ENCODE peak calls at places on chromosome 12, in five cellular contexts. S is right lobe of liver, C is heart left ventricle, I is aorta, G is HCT116. O is an unnamed sample.
A peak's percentile ranks its signal among the peaks of the same experiment; 100 is the strongest.

GRCh38 chr12:119826661-119827435 is 50.3 kb downstream of the CIT start:
- DNase-seq in S (no peak), C (no peak), I (no peak), G (no peak), O (no peak)

GRCh38 chr12:48903982-48904411 is 21.3 kb downstream of the FKBP11 start:
- DNase-seq in S (peak; percentile 72), C (peak; percentile 79), I (peak; percentile 94), G (peak; percentile 52), O (peak; percentile 67)

GRCh38 chr12:106897082-106897481 is 58.6 kb upstream of the TMEM263 start:
- DNase-seq in S (no peak), C (no peak), I (no peak), G (peak; percentile 6), O (no peak)

GRCh38 chr12:122656298-122656697 is 46.9 kb downstream of the HCAR2 start:
- DNase-seq in S (no peak), C (no peak), I (no peak), G (no peak), O (no peak)

GRCh38 chr12:101696477-101697196 is 803 bp upstream of the CHPT1 start:
- DNase-seq in S (peak; percentile 89), C (peak; percentile 72), I (peak; percentile 74), G (no peak), O (no peak)

GRCh38 chr12:79643821-79644220 is 46.9 kb downstream of the PAWR start:
- DNase-seq in S (no peak), C (no peak), I (no peak), G (no peak), O (no peak)

GRCh38 chr12:87807127-87807526 is 222.1 kb downstream of the C12orf50 start:
- DNase-seq in S (no peak), C (no peak), I (no peak), G (no peak), O (no peak)

GRCh38 chr12:31895449-31896150 is 63.6 kb upstream of the RESF1 start:
- DNase-seq in S (no peak), C (no peak), I (no peak), G (no peak), O (no peak)

GRCh38 chr12:108284163-108284562 is 54.9 kb downstream of the CMKLR1 start:
- DNase-seq in S (no peak), C (no peak), I (no peak), G (no peak), O (no peak)

GRCh38 chr12:60112778-60113177 is 516.9 kb downstream of the SLC16A7 start:
- DNase-seq in S (no peak), C (no peak), I (no peak), G (no peak), O (no peak)

GRCh38 chr12:52029686-52030085 is 21.6 kb upstream of the NR4A1 start:
- DNase-seq in S (no peak), C (no peak), I (no peak), G (no peak), O (no peak)

GRCh38 chr12:9711664-9712063 is 21.2 kb downstream of the CLECL1 start:
- DNase-seq in S (no peak), C (no peak), I (no peak), G (no peak), O (no peak)

GRCh38 chr12:121494093-121494787 is 86.6 kb downstream of the KDM2B start:
- DNase-seq in S (no peak), C (no peak), I (peak; percentile 84), G (peak; percentile 8), O (no peak)

GRCh38 chr12:75361408-75361807 is 26.9 kb downstream of the GLIPR1L1 start:
- DNase-seq in S (no peak), C (no peak), I (no peak), G (no peak), O (no peak)

GRCh38 chr12:66541446-66541845 is 137.4 kb downstream of the GRIP1 start:
- DNase-seq in S (no peak), C (no peak), I (no peak), G (no peak), O (no peak)

GRCh38 chr12:45966486-45966885 is 23.9 kb downstream of the SCAF11 start:
- DNase-seq in S (no peak), C (no peak), I (no peak), G (no peak), O (peak; percentile 23)

GRCh38 chr12:112574896-112575558 is 156.3 kb downstream of the PTPN11 start:
- DNase-seq in S (no peak), C (no peak), I (no peak), G (no peak), O (no peak)

GRCh38 chr12:52018448-52019122 is 11.8 kb downstream of the TAMALIN start:
- DNase-seq in S (no peak), C (no peak), I (no peak), G (no peak), O (no peak)

GRCh38 chr12:26017484-26018211 is 59.2 kb downstream of the RASSF8 start:
- DNase-seq in S (no peak), C (no peak), I (no peak), G (peak; percentile 27), O (no peak)

DNA sequence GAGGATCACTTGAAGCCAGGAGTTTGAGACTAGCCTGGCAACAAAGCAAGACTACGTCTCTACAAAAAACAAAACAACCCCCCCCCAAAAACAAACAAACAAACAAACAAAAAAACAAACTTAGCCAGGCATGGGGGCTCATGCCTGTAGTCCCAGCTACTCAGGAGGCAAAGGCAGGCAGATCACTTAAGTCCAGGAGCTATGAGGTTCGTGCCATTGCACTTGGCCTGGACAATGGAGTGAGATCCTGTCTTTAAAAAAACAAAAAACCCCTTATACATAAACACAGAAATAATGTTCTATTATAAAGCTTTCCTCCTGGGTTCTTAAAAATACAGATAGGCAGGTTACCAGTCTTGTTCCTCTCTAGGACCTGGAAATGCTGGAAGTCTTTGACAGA is 1.6 kb downstream of the GTSF1 start:
- DNase-seq in S (no peak), C (no peak), I (no peak), G (no peak), O (no peak)
- H3K27me3 ChIP-seq in S (no peaks in the 10 kb centered on the region), C (peaks cover 7% of the 10 kb centered on the region), I (no peaks in the 10 kb centered on the region), G (no peaks in the 10 kb centered on the region), O (no peaks in the 10 kb centered on the region)

DNA sequence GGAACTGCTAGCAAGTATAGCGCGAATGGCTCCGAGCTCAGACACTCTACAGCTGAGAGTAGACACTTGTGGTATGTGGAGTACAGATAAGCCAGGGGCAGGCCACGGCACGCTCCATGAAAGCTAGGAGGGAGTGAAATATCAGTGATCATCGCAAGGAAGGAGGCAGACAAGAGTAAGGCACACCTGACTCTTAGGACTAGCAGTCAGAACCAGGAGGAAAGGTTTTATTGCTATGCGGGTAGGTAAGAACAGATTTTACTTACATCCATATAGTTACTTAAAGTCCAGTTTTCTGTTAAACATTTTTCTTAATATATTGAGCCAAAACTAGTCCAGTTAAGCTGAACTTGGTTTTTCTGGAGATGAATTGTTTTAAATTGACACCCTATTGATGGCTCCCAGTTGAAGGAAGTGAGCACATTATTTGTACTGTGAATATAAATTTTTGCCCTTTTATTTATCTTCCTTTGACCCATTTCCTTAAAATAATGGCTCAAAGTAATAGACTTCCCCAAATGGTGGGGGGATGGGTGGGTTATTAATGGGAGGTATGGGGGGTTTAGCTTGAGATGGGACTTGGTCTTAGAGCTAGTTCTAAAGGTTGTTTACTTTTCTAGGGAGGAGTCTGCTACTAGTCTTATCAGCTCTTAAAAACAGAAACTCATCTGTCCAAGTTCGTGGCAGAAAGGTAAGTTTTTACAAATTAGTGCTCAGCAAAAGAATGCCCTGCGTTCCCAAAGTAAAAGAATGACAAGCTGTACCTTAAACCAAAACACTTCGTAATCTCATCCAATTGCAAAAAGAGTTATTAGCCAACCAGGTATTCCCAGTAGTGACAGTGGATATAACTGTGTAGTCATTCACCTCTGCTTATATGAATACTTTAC is 5.8 kb downstream of the HNRNPA1 start:
- DNase-seq in S (no peak), C (no peak), I (no peak), G (no peak), O (no peak)
- H3K36me3 ChIP-seq in S (peaks cover 44% of the 10 kb centered on the region), C (peaks cover 77% of the 10 kb centered on the region), I (peaks cover 5% of the 10 kb centered on the region), G (peaks cover 42% of the 10 kb centered on the region), O (peaks cover 7% of the 10 kb centered on the region)

GRCh38 chr12:6826734-6827436 is 1.3 kb upstream of the P3H3 start:
- DNase-seq in S (no peak), C (no peak), I (peak; percentile 66), G (no peak), O (no peak)
- H3K27me3 ChIP-seq in S (no peaks in the 10 kb centered on the region), C (no peaks in the 10 kb centered on the region), I (no peaks in the 10 kb centered on the region), G (peaks cover 6% of the 10 kb centered on the region), O (peaks cover 15% of the 10 kb centered on the region)

DNA sequence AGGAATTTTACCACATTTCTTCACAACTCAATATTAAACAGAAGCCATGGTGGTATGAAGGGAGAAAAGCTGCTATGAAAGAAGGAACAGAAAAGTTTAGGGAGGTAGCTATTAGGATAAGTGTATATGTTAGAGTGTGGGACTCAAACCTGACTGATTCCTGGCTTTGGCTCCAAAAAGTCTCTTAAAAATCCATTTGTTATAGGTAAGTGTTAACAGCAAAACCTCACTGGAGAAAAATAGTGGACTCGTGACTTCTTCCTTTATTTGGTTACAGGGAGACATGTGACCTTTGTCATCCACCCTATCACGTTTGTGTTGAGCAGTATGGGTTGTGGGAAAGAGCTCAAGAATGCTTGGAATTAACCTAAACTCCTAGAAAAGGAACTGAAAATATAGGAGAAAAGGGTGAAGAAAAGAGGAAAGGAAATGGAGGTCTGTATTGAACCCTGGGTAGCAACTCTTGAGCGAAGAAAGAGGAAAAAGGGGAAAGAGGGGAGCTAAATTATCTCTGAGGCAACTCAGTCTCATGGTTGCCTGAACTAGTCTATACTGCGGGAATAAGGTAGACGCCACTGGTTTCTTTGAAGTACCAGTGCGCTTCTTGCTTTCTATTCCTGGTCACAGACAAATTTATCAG is 3.6 kb upstream of the EID3 start:
- DNase-seq in S (no peak), C (no peak), I (no peak), G (no peak), O (no peak)
- H3K36me3 ChIP-seq in S (no peaks in the 10 kb centered on the region), C (peaks cover 49% of the 10 kb centered on the region), I (no peaks in the 10 kb centered on the region), G (peaks cover 19% of the 10 kb centered on the region), O (peaks cover 1% of the 10 kb centered on the region)

GRCh38 chr12:3545121-3545796 is 54.3 kb downstream of the PRMT8 start:
- DNase-seq in S (no peak), C (no peak), I (no peak), G (no peak), O (no peak)
- H3K27me3 ChIP-seq in S (no peaks in the 10 kb centered on the region), C (no peaks in the 10 kb centered on the region), I (no peaks in the 10 kb centered on the region), G (peaks cover 53% of the 10 kb centered on the region), O (peaks cover 2% of the 10 kb centered on the region)

GRCh38 chr12:6158749-6159148 is 34.3 kb upstream of the VWF start:
- DNase-seq in S (no peak), C (no peak), I (no peak), G (no peak), O (no peak)
- H3K36me3 ChIP-seq in S (no peaks in the 10 kb centered on the region), C (no peaks in the 10 kb centered on the region), I (no peaks in the 10 kb centered on the region), G (no peaks in the 10 kb centered on the region), O (no peaks in the 10 kb centered on the region)

GRCh38 chr12:18457362-18457761 is 196.0 kb downstream of the PIK3C2G start:
- DNase-seq in S (no peak), C (no peak), I (no peak), G (no peak), O (no peak)

GRCh38 chr12:18461738-18462137 is 200.4 kb downstream of the PIK3C2G start:
- DNase-seq in S (no peak), C (no peak), I (no peak), G (no peak), O (no peak)

GRCh38 chr12:18454330-18454729 is 193.0 kb downstream of the PIK3C2G start:
- DNase-seq in S (no peak), C (no peak), I (no peak), G (no peak), O (no peak)

GRCh38 chr12:18456344-18456743 is 195.0 kb downstream of the PIK3C2G start:
- DNase-seq in S (no peak), C (no peak), I (no peak), G (no peak), O (no peak)
- H3K27me3 ChIP-seq in S (no peaks in the 10 kb centered on the region), C (no peaks in the 10 kb centered on the region), I (no peaks in the 10 kb centered on the region), G (no peaks in the 10 kb centered on the region), O (no peaks in the 10 kb centered on the region)

GRCh38 chr12:132773077-132774020 is 11.7 kb upstream of the ANKLE2 start:
- DNase-seq in S (no peak), C (peak; percentile 48), I (no peak), G (no peak), O (no peak)
- H3K36me3 ChIP-seq in S (no peaks in the 10 kb centered on the region), C (peaks cover 89% of the 10 kb centered on the region), I (peaks cover 5% of the 10 kb centered on the region), G (peaks cover 16% of the 10 kb centered on the region), O (peaks cover 3% of the 10 kb centered on the region)

O was measured in kidney epithelial cell.